ENCODE peak calls at places on chromosome 1, in eight cellular contexts. K is HepG2, H is endothelial cell of umbilical vein, G is HCT116, Z is GM12878, D is A549, J is K562, Y is H1. W is an unnamed sample.
A peak's percentile ranks its signal among the peaks of the same experiment; 100 is the strongest.

GRCh38 chr1:238710697-238711096 is 675.7 kb upstream of the CHRM3 start:
- DNase-seq in D (peak; percentile 5), Z (no peak), H (no peak), Y (no peak), J (no peak), G (no peak), K (no peak), W (peak; percentile 15)

GRCh38 chr1:31723828-31724359 is 20.1 kb upstream of the COL16A1 start:
- DNase-seq in Y (peak; percentile 94), H (peak; percentile 62), D (no peak), K (peak; percentile 57), Z (no peak), J (peak; percentile 85), G (no peak), W (peak; percentile 64)

GRCh38 chr1:26112407-26112775 is 767 bp downstream of the PDIK1L start:
- DNase-seq in Z (no peak), G (no peak), D (no peak), J (no peak), Y (no peak), K (no peak), H (peak; percentile 46), W (peak; percentile 56)

GRCh38 chr1:67572594-67573221 is 112.3 kb upstream of the GADD45A start:
- DNase-seq in K (no peak), Z (no peak), G (no peak), Y (no peak), H (no peak), D (no peak), J (no peak), W (no peak)

GRCh38 chr1:9281071-9281827 is 11.4 kb upstream of the SPSB1 start:
- DNase-seq in Y (no peak), H (no peak), D (no peak), Z (no peak), K (no peak), G (no peak), J (no peak), W (no peak)

GRCh38 chr1:156504062-156504813 is 3.7 kb upstream of the MEF2D start:
- DNase-seq in Y (no peak), Z (no peak), H (no peak), G (no peak), J (peak; percentile 31), K (no peak), D (peak; percentile 62), W (peak; percentile 66)

GRCh38 chr1:107572674-107573205 is 392.2 kb downstream of the VAV3 start:
- DNase-seq in H (no peak), J (no peak), Y (no peak), D (peak; percentile 35), G (no peak), K (no peak), Z (no peak), W (no peak)

GRCh38 chr1:73611681-73612080 is 586.3 kb downstream of the LRRIQ3 start:
- DNase-seq in J (no peak), G (no peak), K (no peak), Y (no peak), H (no peak), D (no peak), Z (no peak), W (no peak)

GRCh38 chr1:54167422-54168139 is 14.8 kb upstream of the CDCP2 start:
- DNase-seq in D (no peak), K (no peak), H (no peak), Z (no peak), J (no peak), Y (no peak), G (no peak), W (no peak)

GRCh38 chr1:1157914-1158710 is 15.6 kb upstream of the TTLL10 start:
- DNase-seq in H (peak; percentile 38), K (peak; percentile 66), J (peak; percentile 48), Y (no peak), D (no peak), Z (no peak), G (no peak), W (peak; percentile 46)

GRCh38 chr1:8679411-8679800 is 138.0 kb downstream of the RERE start:
- DNase-seq in J (peak; percentile 43), D (no peak), H (peak; percentile 57), K (no peak), Y (no peak), G (no peak), Z (no peak), W (peak; percentile 20)

GRCh38 chr1:215119719-215120118 is 37.2 kb downstream of the KCNK2 start:
- DNase-seq in H (no peak), G (no peak), Y (no peak), K (no peak), J (no peak), Z (no peak), D (no peak), W (no peak)

GRCh38 chr1:78081980-78082860 is 36.5 kb downstream of the GIPC2 start:
- DNase-seq in G (no peak), Z (no peak), J (no peak), K (no peak), D (no peak), H (peak; percentile 53), Y (no peak), W (no peak)

GRCh38 chr1:9038338-9038650 is 12.1 kb upstream of the SLC2A7 start:
- DNase-seq in D (no peak), Z (no peak), J (no peak), G (no peak), H (no peak), Y (no peak), K (no peak), W (no peak)

GRCh38 chr1:227944931-227945890 is 2.5 kb downstream of the WNT9A start:
- DNase-seq in Y (no peak), K (no peak), J (no peak), G (no peak), D (no peak), H (no peak), Z (no peak), W (no peak)

GRCh38 chr1:108913105-108913948 is 36.5 kb downstream of the GPSM2 start:
- DNase-seq in Y (no peak), H (peak; percentile 91), G (no peak), J (peak; percentile 88), Z (no peak), D (no peak), K (no peak), W (no peak)

GRCh38 chr1:63537940-63538339 is 14.6 kb downstream of the EFCAB7 start:
- DNase-seq in D (no peak), H (peak; percentile 24), G (no peak), K (no peak), Y (no peak), Z (no peak), J (no peak), W (peak; percentile 7)

GRCh38 chr1:154992721-154993571 is 440 bp upstream of the LENEP start:
- DNase-seq in H (no peak), K (no peak), G (no peak), D (peak; percentile 63), Y (peak; percentile 58), Z (no peak), J (peak; percentile 88), W (no peak)

GRCh38 chr1:36572142-36572715 is 89.5 kb upstream of the CSF3R start:
- DNase-seq in G (no peak), Y (no peak), Z (no peak), J (no peak), D (no peak), H (no peak), K (no peak), W (no peak)

GRCh38 chr1:234598974-234599616 is 10.9 kb downstream of the IRF2BP2 start:
- DNase-seq in H (peak; percentile 18), K (no peak), Y (no peak), D (no peak), J (no peak), Z (no peak), G (no peak), W (peak; percentile 78)

GRCh38 chr1:83756984-83757717 is 241.8 kb downstream of the TTLL7 start:
- DNase-seq in H (no peak), J (no peak), Y (no peak), K (no peak), G (no peak), Z (no peak), D (no peak), W (no peak)

GRCh38 chr1:205317311-205317917 is 4.1 kb downstream of the NUAK2 start:
- DNase-seq in Z (no peak), D (peak; percentile 82), J (no peak), K (peak; percentile 59), H (peak; percentile 59), G (no peak), Y (no peak), W (no peak)

GRCh38 chr1:207191061-207191460 is 87.0 kb downstream of the C4BPA start:
- DNase-seq in Y (no peak), K (no peak), H (no peak), J (no peak), G (no peak), Z (no peak), D (no peak), W (no peak)

GRCh38 chr1:178774263-178774662 is 49.2 kb downstream of the RALGPS2 start:
- DNase-seq in Z (no peak), K (peak; percentile 18), Y (no peak), D (peak; percentile 21), H (peak; percentile 29), J (peak; percentile 37), G (no peak), W (peak; percentile 52)
- TF ChIP-seq CTCF in Z (peak; percentile 17), K (no peak), Y (no peak), D (peak; percentile 51), H (no peak), J (peak; percentile 69), G (peak; percentile 7), W (no peak)

GRCh38 chr1:45730075-45730779 is 20.2 kb downstream of the IPP start:
- DNase-seq in K (no peak), Y (no peak), J (no peak), H (no peak), G (no peak), Z (no peak), D (no peak), W (peak; percentile 71)
- TF ChIP-seq MAX in K (no peak), Y (no peak), J (no peak), H (no peak), G (no peak), Z (no peak), D (no peak), W (no peak)

GRCh38 chr1:27858072-27858948 is 14.0 kb upstream of the THEMIS2 start:
- DNase-seq in D (peak; percentile 69), J (peak; percentile 90), G (peak; percentile 56), Z (no peak), K (peak; percentile 69), H (peak; percentile 81), Y (peak; percentile 96), W (peak; percentile 88)
- TF ChIP-seq POLR2A in D (no peak), J (no peak), G (no peak), Z (no peak), K (no peak), H (no peak), Y (no peak), W (no peak)

DNA sequence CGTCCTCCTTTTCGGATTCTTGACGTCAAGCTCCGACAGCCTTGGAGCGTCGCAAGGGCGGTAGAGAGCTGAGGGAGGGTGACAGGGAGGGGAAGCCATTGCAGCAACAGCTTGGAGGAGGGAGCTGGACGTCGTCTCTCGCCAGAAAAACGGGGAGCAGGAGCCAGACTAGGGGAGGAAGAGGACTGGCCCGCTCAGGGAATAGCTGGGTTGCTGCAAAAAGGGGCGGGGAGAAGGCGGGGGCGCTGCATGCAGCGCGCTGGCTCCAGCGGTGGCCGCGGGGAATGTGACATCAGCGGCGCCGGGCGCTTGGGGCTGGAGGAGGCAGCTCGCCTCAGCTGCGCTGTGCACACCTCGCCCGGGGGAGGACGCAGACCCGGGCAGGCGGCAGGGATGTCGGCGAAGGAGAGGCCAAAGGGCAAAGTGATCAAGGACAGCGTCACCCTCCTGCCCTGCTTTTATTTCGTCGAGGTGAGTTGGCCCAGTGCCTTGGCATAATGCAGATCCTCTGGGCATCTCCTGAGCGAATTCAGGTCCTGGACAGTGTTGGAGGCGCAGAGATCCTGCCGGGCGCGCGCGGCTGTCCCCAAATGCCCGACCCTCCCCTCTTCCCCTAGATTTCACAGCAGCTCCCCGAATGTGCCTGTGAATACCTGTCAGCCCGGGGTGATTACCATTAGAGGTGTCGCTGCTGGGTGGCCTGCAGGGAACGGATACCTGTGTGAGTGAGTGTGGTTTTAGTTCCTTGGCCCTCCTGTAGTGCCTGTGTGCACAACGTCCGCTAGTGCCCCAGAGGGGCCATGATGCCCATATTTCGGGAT is at the start of gene PLPPR4:
- DNase-seq in H (peak; percentile 24), J (peak; percentile 35), K (no peak), D (peak; percentile 2), Y (peak; percentile 85), Z (no peak), G (peak; percentile 12), W (no peak)
- TF ChIP-seq CTCF in H (no peak), J (no peak), K (no peak), D (no peak), Y (no peak), Z (no peak), G (no peak), W (no peak)